ENCODE peak calls at places on chromosome 3, in five cellular contexts. X is OCI-LY7, Y is endothelial cell, N is LNCaP clone FGC, J is psoas muscle. H is an unnamed sample.

GRCh38 chr3:28940530-28940929 is 340.3 kb upstream of the RBMS3 start:
- DNase-seq in X (no peak), Y (peak), N (peak), J (no peak), H (no peak)

GRCh38 chr3:49339593-49339946 is 283 bp downstream of the USP4 start:
- DNase-seq in X (no peak), Y (peak), N (no peak), J (peak), H (no peak)

GRCh38 chr3:12557472-12558105 is 702 bp downstream of the MKRN2 start:
- DNase-seq in X (peak), Y (no peak), N (no peak), J (no peak), H (no peak)

GRCh38 chr3:182621435-182622240 is 171.7 kb upstream of the ATP11B start:
- DNase-seq in X (peak), Y (no peak), N (no peak), J (no peak), H (no peak)

GRCh38 chr3:114299421-114299820 is 5.6 kb downstream of the TIGIT start:
- DNase-seq in X (no peak), Y (peak), N (peak), J (no peak), H (no peak)

GRCh38 chr3:104438761-104439160 is 927.9 kb upstream of the ALCAM start:
- DNase-seq in X (no peak), Y (no peak), N (no peak), J (no peak), H (no peak)

GRCh38 chr3:117019082-117019713 is 309.6 kb downstream of the TUSC7 start:
- DNase-seq in X (peak), Y (peak), N (peak), J (peak), H (no peak)

GRCh38 chr3:115615001-115615447 is 8.3 kb upstream of the GAP43 start:
- DNase-seq in X (no peak), Y (no peak), N (no peak), J (no peak), H (no peak)

GRCh38 chr3:139764069-139764905 is 86.5 kb upstream of the NMNAT3 start:
- DNase-seq in X (no peak), Y (no peak), N (no peak), J (no peak), H (no peak)

GRCh38 chr3:50292924-50293801 is 934 bp upstream of the IFRD2 start:
- DNase-seq in X (peak), Y (no peak), N (no peak), J (no peak), H (no peak)

GRCh38 chr3:119819806-119820205 is 37.9 kb downstream of the NR1I2 start:
- DNase-seq in X (no peak), Y (no peak), N (no peak), J (no peak), H (no peak)

GRCh38 chr3:152357587-152357986 is 88.9 kb downstream of the MBNL1 start:
- DNase-seq in X (no peak), Y (no peak), N (no peak), J (no peak), H (no peak)

GRCh38 chr3:31377045-31377642 is 155.6 kb upstream of the STT3B start:
- DNase-seq in X (no peak), Y (no peak), N (no peak), J (no peak), H (no peak)

GRCh38 chr3:99878005-99878404 is 60.3 kb downstream of the CMSS1 start:
- DNase-seq in X (no peak), Y (no peak), N (no peak), J (no peak), H (no peak)

GRCh38 chr3:155231792-155232191 is 61.7 kb downstream of the STRIT1 start:
- DNase-seq in X (no peak), Y (no peak), N (no peak), J (no peak), H (no peak)

GRCh38 chr3:14178247-14179113 is at the start of the genes LSM3 and XPC:
- DNase-seq in X (peak), Y (peak), N (peak), J (peak), H (no peak)
- TF ChIP-seq CTCF in X (no peak), Y (no peak), N (no peak), J (no peak), H (no peak)

GRCh38 chr3:16834214-16834613 is 50.5 kb upstream of the PLCL2 start:
- DNase-seq in X (no peak), Y (no peak), N (no peak), J (no peak), H (no peak)
- TF ChIP-seq CTCF in X (peak), Y (no peak), N (peak), J (no peak), H (no peak)

DNA sequence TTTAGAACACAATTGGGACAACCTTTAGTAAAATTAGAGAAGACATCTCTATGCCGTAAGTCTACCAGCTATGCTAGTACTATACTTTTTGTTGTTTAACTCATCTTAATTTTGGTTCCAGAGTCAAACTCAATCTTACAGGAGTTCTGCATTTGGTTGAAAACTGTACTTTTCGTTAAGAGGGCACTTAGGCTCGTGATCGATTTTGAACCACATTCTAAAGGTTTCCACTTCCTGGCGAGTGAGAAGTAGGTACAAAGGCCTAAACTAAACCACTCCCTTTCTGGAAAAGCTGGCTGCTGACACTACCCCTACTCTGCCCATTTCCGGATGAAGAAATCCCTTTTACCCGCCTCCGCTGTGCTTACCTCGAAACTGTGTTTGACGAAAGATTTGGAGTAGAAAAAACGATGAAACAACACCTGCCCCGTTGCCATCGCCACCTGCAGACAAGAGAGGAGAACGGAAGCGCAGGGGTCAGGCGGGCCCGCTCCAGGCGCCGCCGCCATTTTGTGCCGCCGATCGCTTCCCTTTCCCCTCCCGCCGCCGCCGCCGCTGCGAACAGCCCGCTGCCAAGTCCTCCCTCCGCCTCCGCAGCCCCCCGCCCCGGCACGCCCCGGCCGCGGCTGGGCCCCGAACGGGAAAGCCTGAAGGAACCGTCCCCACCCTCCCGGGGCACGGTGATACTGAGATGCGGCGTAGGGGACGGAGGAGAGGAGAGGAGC is 748 bp downstream of the CCNL1 start:
- DNase-seq in X (peak), Y (peak), N (no peak), J (peak), H (no peak)
- TF ChIP-seq CTCF in X (peak), Y (no peak), N (peak), J (peak), H (peak)

GRCh38 chr3:58198804-58199203 is 12.0 kb downstream of the DNASE1L3 start:
- DNase-seq in X (no peak), Y (no peak), N (no peak), J (no peak), H (no peak)

GRCh38 chr3:58200846-58201355 is 9.9 kb downstream of the DNASE1L3 start:
- DNase-seq in X (peak), Y (no peak), N (no peak), J (no peak), H (peak)

GRCh38 chr3:58198362-58198761 is 12.4 kb downstream of the DNASE1L3 start:
- DNase-seq in X (no peak), Y (no peak), N (no peak), J (no peak), H (peak)

GRCh38 chr3:58200121-58200709 is 10.6 kb downstream of the DNASE1L3 start:
- DNase-seq in X (no peak), Y (no peak), N (no peak), J (no peak), H (peak)

DNA sequence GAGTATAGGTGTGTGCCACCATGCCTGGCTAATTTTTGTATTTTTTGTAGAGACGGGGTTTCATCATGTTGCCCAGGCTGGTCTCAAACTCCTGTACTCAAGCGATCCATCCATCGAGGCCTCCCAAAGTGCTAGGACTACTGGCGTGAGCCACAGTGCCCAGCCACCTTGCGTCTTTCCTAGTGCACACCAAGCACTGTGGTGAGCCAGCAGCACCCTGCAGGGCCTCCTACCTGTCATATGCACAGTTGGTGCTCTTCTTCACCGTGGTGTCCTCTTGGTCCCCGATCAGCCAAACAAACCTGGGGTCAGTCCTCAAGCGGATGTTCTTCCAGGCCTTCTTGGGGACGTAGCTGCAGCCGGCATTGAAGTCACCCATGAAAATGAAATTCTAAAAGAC is 13.2 kb downstream of the DNASE1L3 start:
- DNase-seq in X (no peak), Y (no peak), N (no peak), J (no peak), H (peak)
- TF ChIP-seq CTCF in X (no peak), Y (no peak), N (no peak), J (no peak), H (no peak)

DNA sequence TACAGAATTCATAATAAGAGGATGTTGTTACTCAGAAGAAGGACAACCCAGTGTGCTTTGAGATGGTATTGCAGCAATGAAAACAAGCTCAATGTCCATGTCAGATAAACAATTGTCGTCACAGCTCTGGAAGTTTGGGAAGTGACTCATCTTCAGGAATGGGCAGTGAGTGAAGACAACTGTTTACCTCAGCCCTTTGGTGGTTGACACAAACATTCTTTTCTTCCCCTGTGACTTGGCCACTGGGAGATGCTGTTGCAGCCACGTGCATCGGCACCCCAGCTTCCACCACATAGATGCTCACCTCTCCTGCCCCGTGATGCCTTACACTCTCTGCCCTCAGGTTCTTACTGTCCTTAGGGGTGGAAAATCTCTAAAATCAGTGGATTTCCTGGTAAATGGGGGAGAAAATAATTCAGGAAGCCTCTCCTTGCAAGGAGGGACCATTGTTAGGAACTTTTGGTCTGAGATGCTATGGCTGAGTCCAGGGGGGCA is 114.1 kb upstream of the GALNT15 start:
- DNase-seq in X (no peak), Y (peak), N (peak), J (peak), H (no peak)
- TF ChIP-seq CTCF in X (no peak), Y (no peak), N (peak), J (peak), H (peak)

GRCh38 chr3:71487418-71487817 is 96.1 kb downstream of the FOXP1 start:
- DNase-seq in X (peak), Y (no peak), N (no peak), J (no peak), H (no peak)
- TF ChIP-seq CTCF in X (no peak), Y (no peak), N (no peak), J (no peak), H (no peak)

GRCh38 chr3:157590273-157590672 is 87.1 kb upstream of the VEPH1 start:
- DNase-seq in X (no peak), Y (no peak), N (no peak), J (no peak), H (no peak)

GRCh38 chr3:157592769-157593168 is 89.6 kb upstream of the VEPH1 start:
- DNase-seq in X (no peak), Y (no peak), N (no peak), J (no peak), H (no peak)

GRCh38 chr3:157595259-157595658 is 92.0 kb upstream of the VEPH1 start:
- DNase-seq in X (no peak), Y (no peak), N (no peak), J (no peak), H (no peak)

GRCh38 chr3:157589168-157589567 is 86.0 kb upstream of the VEPH1 start:
- DNase-seq in X (no peak), Y (no peak), N (no peak), J (no peak), H (no peak)

DNA sequence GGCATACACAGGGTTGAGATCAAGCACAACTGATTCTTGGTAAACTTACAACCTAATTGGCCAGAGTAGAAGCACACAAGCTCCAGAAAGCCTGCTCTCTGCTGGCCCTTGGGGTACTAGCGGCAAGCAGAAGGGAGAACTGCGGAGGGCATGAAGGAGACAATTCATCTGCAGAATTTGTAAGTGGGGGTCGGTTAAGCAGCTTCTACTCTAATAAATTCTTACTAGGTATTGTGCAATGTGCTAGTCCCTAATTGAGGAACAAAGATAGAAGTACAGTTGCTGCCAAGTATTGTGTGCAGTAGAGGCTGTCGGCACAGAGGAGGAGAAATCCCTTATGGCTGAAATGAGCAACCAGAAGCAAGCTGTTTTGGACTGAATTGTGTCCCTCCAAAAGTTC is 91.2 kb upstream of the VEPH1 start:
- DNase-seq in X (no peak), Y (no peak), N (no peak), J (no peak), H (no peak)
- TF ChIP-seq CTCF in X (no peak), Y (no peak), N (peak), J (no peak), H (no peak)

DNA sequence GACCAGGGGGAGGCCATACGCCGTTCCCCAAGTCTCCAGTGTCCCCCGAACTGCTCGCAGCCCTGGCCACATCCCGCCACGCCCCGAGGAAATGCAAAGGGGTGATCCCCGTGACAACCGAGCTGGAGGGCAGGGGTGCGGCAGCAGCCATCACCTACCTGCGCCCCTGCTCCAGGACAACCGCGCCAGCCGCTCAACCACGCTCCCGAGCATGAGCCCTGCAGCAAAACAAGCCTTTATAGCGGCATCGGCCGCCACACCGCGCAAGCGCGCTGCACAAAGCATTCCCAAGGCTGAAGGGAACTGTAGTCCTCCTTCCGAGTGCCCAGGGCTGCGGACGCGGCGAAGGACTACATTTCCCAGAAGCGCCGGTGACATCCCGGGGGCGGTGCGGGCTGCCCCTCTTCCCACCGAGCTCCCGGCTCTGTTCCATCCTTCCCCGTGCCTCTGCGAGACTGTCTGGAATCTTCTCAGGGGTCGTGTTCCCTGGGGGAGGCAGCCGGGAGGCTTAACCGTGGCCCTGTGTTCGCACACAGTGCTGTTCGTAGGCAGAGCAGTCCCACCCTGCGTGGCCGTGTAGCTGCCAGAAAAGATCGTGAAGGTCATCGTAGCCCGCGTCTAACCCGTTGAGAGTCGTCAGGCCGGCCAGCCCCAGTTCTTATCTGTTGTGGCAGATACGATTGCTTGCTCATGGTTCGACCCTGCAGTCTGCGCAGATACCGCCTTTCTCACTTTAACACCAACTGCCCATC is at the start of gene ABCC5:
- DNase-seq in X (peak), Y (peak), N (peak), J (peak), H (peak)
- TF ChIP-seq CTCF in X (peak), Y (peak), N (no peak), J (no peak), H (peak)

H was measured in chondrocyte.